ENCODE peak calls at places on chromosomes 11 and 22, in ten cellular contexts. K is GM12878, N is spleen, Y is sigmoid colon, X is GM23338, B is HCT116, A is stomach, C is K562, Z is SK-N-SH, S is transverse colon. Q is an unnamed sample.

GRCh38 chr22:49672013-49672516 is 155.6 kb downstream of the BRD1 start:
- DNase-seq in K (no peak), N (no peak), Y (no peak), X (no peak), B (no peak), A (no peak), C (no peak), Z (no peak), S (no peak), Q (no peak)

GRCh38 chr11:122394326-122394725 is 261.2 kb upstream of the UBASH3B start:
- DNase-seq in K (no peak), N (no peak), Y (no peak), X (no peak), B (no peak), A (no peak), C (no peak), Z (no peak), S (no peak), Q (no peak)

GRCh38 chr11:77411238-77411637 is 62.7 kb downstream of the PAK1 start:
- DNase-seq in K (no peak), N (peak; percentile 88), Y (peak; percentile 66), X (peak; percentile 37), B (no peak), A (no peak), C (no peak), Z (no peak), S (peak; percentile 38), Q (peak; percentile 33)

GRCh38 chr22:23404689-23405365 is 175.3 kb downstream of the IGLL1 start:
- DNase-seq in K (no peak), N (peak; percentile 60), Y (peak; percentile 58), X (peak; percentile 58), B (no peak), A (peak; percentile 42), C (no peak), Z (no peak), S (no peak), Q (no peak)

GRCh38 chr11:9109858-9110731 is 18.7 kb upstream of the SCUBE2 start:
- DNase-seq in K (no peak), N (no peak), Y (no peak), X (no peak), B (no peak), A (no peak), C (no peak), Z (no peak), S (no peak), Q (no peak)

GRCh38 chr11:109729761-109730160 is 307.8 kb downstream of the C11orf87 start:
- DNase-seq in K (no peak), N (no peak), Y (no peak), X (peak; percentile 13), B (no peak), A (no peak), C (no peak), Z (no peak), S (peak; percentile 23), Q (no peak)

GRCh38 chr11:18710545-18710944 is 12.0 kb downstream of the TMEM86A start:
- DNase-seq in K (no peak), N (peak; percentile 48), Y (no peak), X (no peak), B (no peak), A (no peak), C (no peak), Z (no peak), S (no peak), Q (no peak)

GRCh38 chr11:61787928-61788491 is 4.4 kb downstream of the TMEM258 start:
- DNase-seq in K (no peak), N (no peak), Y (no peak), X (peak; percentile 90), B (peak; percentile 48), A (peak; percentile 72), C (peak; percentile 44), Z (peak; percentile 74), S (peak; percentile 26), Q (peak; percentile 38)

GRCh38 chr11:131910491-131911387 is 540.3 kb downstream of the NTM start:
- DNase-seq in K (no peak), N (peak; percentile 59), Y (no peak), X (peak; percentile 61), B (no peak), A (no peak), C (no peak), Z (peak; percentile 73), S (no peak), Q (no peak)

GRCh38 chr11:60867871-60868681 is 734 bp downstream of the ZP1 start:
- DNase-seq in K (no peak), N (peak; percentile 27), Y (peak; percentile 19), X (no peak), B (no peak), A (no peak), C (no peak), Z (no peak), S (no peak), Q (no peak)

GRCh38 chr11:12746593-12747097 is 72.4 kb downstream of the TEAD1 start:
- DNase-seq in K (no peak), N (no peak), Y (peak; percentile 77), X (peak; percentile 95), B (peak; percentile 78), A (no peak), C (peak; percentile 86), Z (peak; percentile 72), S (no peak), Q (no peak)

GRCh38 chr11:42593426-42593825 is 718.4 kb upstream of the API5 start:
- DNase-seq in K (no peak), N (no peak), Y (no peak), X (no peak), B (no peak), A (no peak), C (no peak), Z (no peak), S (no peak), Q (no peak)

GRCh38 chr11:92149996-92150395 is 74.6 kb upstream of the FAT3 start:
- DNase-seq in K (no peak), N (no peak), Y (no peak), X (peak; percentile 36), B (no peak), A (no peak), C (no peak), Z (no peak), S (no peak), Q (no peak)
- TF ChIP-seq CTCF in K (no peak), N (no peak), Y (no peak), X (peak; percentile 34), B (no peak), A (no peak), C (no peak), Z (no peak), S (no peak), Q (no peak)

DNA sequence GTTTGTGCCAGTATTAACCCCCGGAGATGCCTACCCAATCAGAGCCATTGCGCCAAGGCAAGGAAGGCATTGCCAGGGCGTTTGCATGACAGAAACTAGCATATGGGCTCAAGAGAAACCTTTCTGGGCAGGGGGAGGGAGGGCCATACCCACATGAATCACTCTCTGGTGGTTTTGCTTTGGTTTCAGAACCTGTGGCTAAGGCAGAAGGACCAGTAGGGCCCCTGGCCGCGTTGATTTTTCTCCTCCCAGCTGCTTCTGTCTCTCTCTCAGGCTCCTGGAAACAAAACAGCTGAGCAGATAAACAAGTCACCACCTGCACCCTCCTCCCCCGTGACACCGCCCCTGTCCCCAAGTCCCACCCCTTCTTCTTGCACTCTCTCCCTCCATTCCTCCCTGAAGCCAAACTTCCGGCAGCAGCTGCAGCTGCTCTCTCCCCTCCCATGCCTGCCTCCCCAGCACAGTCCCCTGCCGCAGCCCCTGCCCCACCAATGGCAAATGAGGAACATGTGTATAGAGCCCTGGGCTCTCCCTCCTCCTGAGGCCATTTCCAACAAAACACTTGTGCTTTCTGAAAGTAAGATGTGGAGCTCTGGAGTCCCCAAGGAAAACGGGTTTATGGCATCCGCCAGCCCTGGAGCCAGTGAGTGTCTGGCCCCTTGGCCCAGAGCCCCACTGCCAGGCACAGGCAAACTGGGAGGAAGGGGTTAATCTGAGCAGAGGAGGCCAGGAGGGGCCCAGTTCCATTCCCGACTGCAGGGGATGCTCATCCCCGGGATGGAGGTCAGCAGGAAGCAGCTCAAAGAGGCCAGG is 39.0 kb upstream of the ADA2 start:
- DNase-seq in K (peak; percentile 98), N (peak; percentile 83), Y (peak; percentile 83), X (peak; percentile 87), B (no peak), A (peak; percentile 53), C (peak; percentile 39), Z (peak; percentile 61), S (peak; percentile 84), Q (peak; percentile 66)
- TF ChIP-seq POLR2AphosphoS5 in K (no peak), N (no peak), Y (no peak), X (no peak), B (no peak), A (no peak), C (no peak), Z (no peak), S (no peak), Q (no peak)

DNA sequence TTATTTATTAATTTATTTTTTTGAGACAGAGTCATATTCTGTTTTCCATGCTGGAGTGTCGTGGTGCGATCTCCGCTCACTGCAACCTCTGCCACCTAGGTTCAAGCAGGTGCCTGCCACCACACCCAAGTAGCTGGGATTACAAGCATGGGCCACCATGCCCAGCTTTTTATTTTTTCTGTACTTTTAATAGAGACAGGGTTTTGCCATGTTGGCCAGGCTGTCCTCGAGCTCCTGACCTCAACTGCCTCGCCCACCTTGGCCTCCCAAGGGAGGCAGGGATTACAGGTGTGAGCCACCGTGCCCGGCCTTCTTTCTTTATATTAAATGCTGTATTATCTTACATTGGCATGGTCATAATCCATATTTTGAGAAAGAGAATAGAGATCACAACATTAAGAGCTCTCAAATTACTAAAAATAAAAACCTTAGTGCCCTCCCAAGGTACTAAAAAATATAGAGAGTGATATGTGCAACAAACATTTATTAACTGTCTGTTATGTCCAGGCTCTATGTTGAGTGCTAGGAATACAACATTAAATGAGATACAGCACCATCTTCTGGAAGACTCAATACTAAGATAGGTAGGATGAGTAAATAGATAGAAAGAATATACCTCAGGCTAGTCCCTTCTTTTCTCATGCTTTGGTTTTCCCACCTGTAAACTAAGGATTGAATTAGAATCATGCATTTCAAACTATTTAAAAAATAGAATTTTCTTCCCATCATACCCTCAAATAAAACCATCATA is 84.1 kb downstream of the BBOX1 start:
- DNase-seq in K (no peak), N (no peak), Y (no peak), X (no peak), B (no peak), A (no peak), C (no peak), Z (no peak), S (no peak), Q (no peak)
- TF ChIP-seq CTCF in K (no peak), N (no peak), Y (no peak), X (peak; percentile 30), B (no peak), A (no peak), C (no peak), Z (peak; percentile 51), S (no peak), Q (no peak)

DNA sequence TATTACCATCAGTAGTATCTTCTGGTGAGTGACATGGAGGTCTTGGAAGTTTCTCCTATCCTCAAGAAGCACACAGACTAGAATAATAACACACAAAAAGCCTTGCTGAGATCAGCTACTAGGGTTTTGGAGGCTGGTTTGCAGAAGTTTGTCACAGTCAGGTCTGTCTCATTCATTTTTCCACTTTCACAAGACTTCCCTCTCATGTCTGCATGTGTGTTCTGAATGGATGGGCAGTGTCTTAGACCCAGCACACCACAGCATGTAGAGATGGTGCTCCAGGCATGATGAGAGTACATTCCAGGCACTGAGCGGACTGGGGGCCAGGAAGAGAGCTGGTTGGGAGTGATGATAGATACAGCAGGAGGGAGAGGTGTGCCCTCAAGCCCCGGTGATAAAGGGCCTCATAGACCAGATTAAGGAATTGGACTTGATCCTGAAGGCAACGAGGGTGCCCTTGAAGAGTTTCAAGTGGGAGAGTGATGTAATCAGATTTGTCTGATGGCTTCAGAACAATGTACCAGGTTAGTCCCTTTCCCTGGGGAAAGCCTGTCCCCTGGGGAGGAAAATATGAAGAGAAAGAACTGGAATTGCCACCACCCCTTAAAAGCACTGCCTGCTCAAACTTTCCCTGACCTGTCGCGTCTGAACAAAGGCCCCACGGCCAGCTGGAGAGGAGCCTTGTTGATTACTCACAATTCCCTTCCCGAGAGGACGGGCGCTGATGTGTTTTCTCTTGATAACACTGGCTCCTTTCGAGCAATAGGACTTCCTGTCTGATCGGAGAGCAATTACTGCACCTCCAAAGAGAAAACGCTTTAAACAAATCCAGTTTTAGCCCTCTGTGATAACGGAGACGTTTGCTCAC is 45.1 kb upstream of the LMO2 start:
- DNase-seq in K (no peak), N (no peak), Y (peak; percentile 83), X (no peak), B (no peak), A (no peak), C (peak; percentile 67), Z (no peak), S (peak; percentile 22), Q (no peak)
- TF ChIP-seq POLR2AphosphoS5 in K (no peak), N (peak; percentile 56), Y (peak; percentile 20), X (no peak), B (no peak), A (no peak), C (peak; percentile 84), Z (no peak), S (no peak), Q (no peak)

Q was measured in HL-60.